ENCODE peak calls at places on chromosomes 11 and 22, in eight cellular contexts. One of them, this sample, is unnamed.

GRCh38 chr11:15074206-15075161 is 1.1 kb downstream of the CALCB start:
- DNase-seq in T-helper 17 cell: peak; percentile 57
- DNase-seq in NCI-H1092: peak; percentile 82
- DNase-seq in KG1: peak; percentile 32
- DNase-seq in HCEC 1CT: peak; percentile 65
- DNase-seq in stimulated activated CD8-positive, alpha-beta memory T cell treated with anti-CD3 and anti-CD28 coated beads, Interleukin-4, amount 100 ng/mL, for 1 hour: peak; percentile 63
- DNase-seq in stimulated activated effector memory CD8-positive, alpha-beta T cell treated with anti-CD3 and anti-CD28 coated beads, Interleukin-12 subunit alpha, Interleukin-12 subunit beta, amount 100 ng/mL, for 72 hours: peak; percentile 86
- DNase-seq in HT-29: peak; percentile 92
- DNase-seq in this sample: peak; percentile 73

GRCh38 chr11:26028294-26028954 is 303.5 kb upstream of the ANO3 start:
- DNase-seq in NCI-H1092: no peak
- DNase-seq in HT-29: peak; percentile 27
- DNase-seq in stimulated activated CD8-positive, alpha-beta memory T cell treated with anti-CD3 and anti-CD28 coated beads, Interleukin-4, amount 100 ng/mL, for 1 hour: no peak
- DNase-seq in T-helper 17 cell: no peak
- DNase-seq in KG1: no peak
- DNase-seq in HCEC 1CT: peak; percentile 87
- DNase-seq in stimulated activated effector memory CD8-positive, alpha-beta T cell treated with anti-CD3 and anti-CD28 coated beads, Interleukin-12 subunit alpha, Interleukin-12 subunit beta, amount 100 ng/mL, for 72 hours: no peak
- DNase-seq in this sample: no peak

GRCh38 chr11:73201249-73201648 is 16.8 kb upstream of the P2RY2 start:
- DNase-seq in stimulated activated effector memory CD8-positive, alpha-beta T cell treated with anti-CD3 and anti-CD28 coated beads, Interleukin-12 subunit alpha, Interleukin-12 subunit beta, amount 100 ng/mL, for 72 hours: no peak
- DNase-seq in HCEC 1CT: no peak
- DNase-seq in KG1: no peak
- DNase-seq in stimulated activated CD8-positive, alpha-beta memory T cell treated with anti-CD3 and anti-CD28 coated beads, Interleukin-4, amount 100 ng/mL, for 1 hour: no peak
- DNase-seq in T-helper 17 cell: no peak
- DNase-seq in NCI-H1092: no peak
- DNase-seq in HT-29: no peak
- DNase-seq in this sample: no peak

GRCh38 chr11:2090172-2091111 is 48.7 kb downstream of the IGF2 start:
- DNase-seq in stimulated activated CD8-positive, alpha-beta memory T cell treated with anti-CD3 and anti-CD28 coated beads, Interleukin-4, amount 100 ng/mL, for 1 hour: no peak
- DNase-seq in stimulated activated effector memory CD8-positive, alpha-beta T cell treated with anti-CD3 and anti-CD28 coated beads, Interleukin-12 subunit alpha, Interleukin-12 subunit beta, amount 100 ng/mL, for 72 hours: no peak
- DNase-seq in KG1: no peak
- DNase-seq in T-helper 17 cell: peak; percentile 5
- DNase-seq in HCEC 1CT: no peak
- DNase-seq in HT-29: no peak
- DNase-seq in NCI-H1092: no peak
- DNase-seq in this sample: no peak

GRCh38 chr22:24807284-24807950 is 1.4 kb downstream of the SGSM1 start:
- DNase-seq in KG1: no peak
- DNase-seq in HT-29: no peak
- DNase-seq in stimulated activated CD8-positive, alpha-beta memory T cell treated with anti-CD3 and anti-CD28 coated beads, Interleukin-4, amount 100 ng/mL, for 1 hour: no peak
- DNase-seq in stimulated activated effector memory CD8-positive, alpha-beta T cell treated with anti-CD3 and anti-CD28 coated beads, Interleukin-12 subunit alpha, Interleukin-12 subunit beta, amount 100 ng/mL, for 72 hours: no peak
- DNase-seq in HCEC 1CT: no peak
- DNase-seq in T-helper 17 cell: no peak
- DNase-seq in NCI-H1092: no peak
- DNase-seq in this sample: no peak

GRCh38 chr22:40211481-40212052 is 33.8 kb downstream of the TNRC6B start:
- DNase-seq in T-helper 17 cell: no peak
- DNase-seq in HCEC 1CT: no peak
- DNase-seq in stimulated activated effector memory CD8-positive, alpha-beta T cell treated with anti-CD3 and anti-CD28 coated beads, Interleukin-12 subunit alpha, Interleukin-12 subunit beta, amount 100 ng/mL, for 72 hours: no peak
- DNase-seq in KG1: no peak
- DNase-seq in HT-29: no peak
- DNase-seq in NCI-H1092: no peak
- DNase-seq in stimulated activated CD8-positive, alpha-beta memory T cell treated with anti-CD3 and anti-CD28 coated beads, Interleukin-4, amount 100 ng/mL, for 1 hour: no peak
- DNase-seq in this sample: no peak

GRCh38 chr11:63610604-63611394 is 3.4 kb downstream of the PLAAT3 start:
- DNase-seq in HCEC 1CT: no peak
- DNase-seq in HT-29: peak; percentile 64
- DNase-seq in stimulated activated CD8-positive, alpha-beta memory T cell treated with anti-CD3 and anti-CD28 coated beads, Interleukin-4, amount 100 ng/mL, for 1 hour: no peak
- DNase-seq in T-helper 17 cell: no peak
- DNase-seq in KG1: no peak
- DNase-seq in NCI-H1092: no peak
- DNase-seq in stimulated activated effector memory CD8-positive, alpha-beta T cell treated with anti-CD3 and anti-CD28 coated beads, Interleukin-12 subunit alpha, Interleukin-12 subunit beta, amount 100 ng/mL, for 72 hours: no peak
- DNase-seq in this sample: no peak

GRCh38 chr11:77026743-77027142 is 7.5 kb upstream of the B3GNT6 start:
- DNase-seq in KG1: no peak
- DNase-seq in NCI-H1092: no peak
- DNase-seq in HT-29: no peak
- DNase-seq in stimulated activated effector memory CD8-positive, alpha-beta T cell treated with anti-CD3 and anti-CD28 coated beads, Interleukin-12 subunit alpha, Interleukin-12 subunit beta, amount 100 ng/mL, for 72 hours: no peak
- DNase-seq in stimulated activated CD8-positive, alpha-beta memory T cell treated with anti-CD3 and anti-CD28 coated beads, Interleukin-4, amount 100 ng/mL, for 1 hour: no peak
- DNase-seq in T-helper 17 cell: no peak
- DNase-seq in HCEC 1CT: no peak
- DNase-seq in this sample: no peak

GRCh38 chr11:65556470-65557279 is 1.5 kb downstream of the LTBP3 start:
- DNase-seq in stimulated activated effector memory CD8-positive, alpha-beta T cell treated with anti-CD3 and anti-CD28 coated beads, Interleukin-12 subunit alpha, Interleukin-12 subunit beta, amount 100 ng/mL, for 72 hours: no peak
- DNase-seq in HCEC 1CT: no peak
- DNase-seq in KG1: no peak
- DNase-seq in HT-29: peak; percentile 62
- DNase-seq in NCI-H1092: no peak
- DNase-seq in stimulated activated CD8-positive, alpha-beta memory T cell treated with anti-CD3 and anti-CD28 coated beads, Interleukin-4, amount 100 ng/mL, for 1 hour: no peak
- DNase-seq in T-helper 17 cell: no peak
- DNase-seq in this sample: peak; percentile 1

GRCh38 chr11:112762686-112763048 is 198.6 kb upstream of the NCAM1 start:
- DNase-seq in stimulated activated effector memory CD8-positive, alpha-beta T cell treated with anti-CD3 and anti-CD28 coated beads, Interleukin-12 subunit alpha, Interleukin-12 subunit beta, amount 100 ng/mL, for 72 hours: no peak
- DNase-seq in HT-29: no peak
- DNase-seq in T-helper 17 cell: no peak
- DNase-seq in NCI-H1092: no peak
- DNase-seq in stimulated activated CD8-positive, alpha-beta memory T cell treated with anti-CD3 and anti-CD28 coated beads, Interleukin-4, amount 100 ng/mL, for 1 hour: no peak
- DNase-seq in HCEC 1CT: no peak
- DNase-seq in KG1: no peak
- DNase-seq in this sample: no peak

GRCh38 chr11:58575377-58576020 is at the start of gene LPXN:
- DNase-seq in T-helper 17 cell: peak; percentile 41
- DNase-seq in NCI-H1092: no peak
- DNase-seq in HCEC 1CT: no peak
- DNase-seq in KG1: peak; percentile 80
- DNase-seq in stimulated activated effector memory CD8-positive, alpha-beta T cell treated with anti-CD3 and anti-CD28 coated beads, Interleukin-12 subunit alpha, Interleukin-12 subunit beta, amount 100 ng/mL, for 72 hours: peak; percentile 31
- DNase-seq in stimulated activated CD8-positive, alpha-beta memory T cell treated with anti-CD3 and anti-CD28 coated beads, Interleukin-4, amount 100 ng/mL, for 1 hour: peak; percentile 15
- DNase-seq in HT-29: no peak
- DNase-seq in this sample: peak; percentile 63

This sample was measured in effector CD4-positive, alpha-beta T cell.